ENCODE peak calls at places on chromosomes 2 and 18, in four cellular contexts. C is GM12878, W is SK-N-SH, B is A549. K is an unnamed sample.

GRCh38 chr18:38575023-38575422 is 1009.4 kb upstream of the CELF4 start:
- DNase-seq in C (no peak), W (no peak), B (no peak), K (no peak)

GRCh38 chr18:75162467-75162866 is 46.5 kb downstream of the PTGR3 start:
- DNase-seq in C (no peak), W (no peak), B (peak), K (peak)

GRCh38 chr2:85921659-85922058 is 32.9 kb upstream of the ST3GAL5 start:
- DNase-seq in C (no peak), W (no peak), B (no peak), K (no peak)

GRCh38 chr2:231590614-231591013 is 2.0 kb upstream of the TEX44 start:
- DNase-seq in C (no peak), W (no peak), B (no peak), K (no peak)

GRCh38 chr18:63470751-63471150 is 6.0 kb upstream of the SERPINB5 start:
- DNase-seq in C (no peak), W (no peak), B (no peak), K (no peak)

GRCh38 chr18:43525149-43525548 is 247.9 kb upstream of the SYT4 start:
- DNase-seq in C (no peak), W (peak), B (no peak), K (no peak)

GRCh38 chr18:24995056-24995455 is 356.9 kb downstream of the ZNF521 start:
- DNase-seq in C (no peak), W (no peak), B (no peak), K (peak)

GRCh38 chr2:223815884-223816570 is 21.4 kb downstream of the AP1S3 start:
- DNase-seq in C (no peak), W (no peak), B (no peak), K (no peak)

GRCh38 chr2:239644016-239644415 is 243.2 kb upstream of the HDAC4 start:
- DNase-seq in C (no peak), W (no peak), B (peak), K (no peak)

GRCh38 chr2:221716434-221717303 is 144.6 kb upstream of the EPHA4 start:
- DNase-seq in C (no peak), W (no peak), B (peak), K (peak)
- TF ChIP-seq RCOR1 in C (no peak), W (no peak), B (no peak), K (no peak)

DNA sequence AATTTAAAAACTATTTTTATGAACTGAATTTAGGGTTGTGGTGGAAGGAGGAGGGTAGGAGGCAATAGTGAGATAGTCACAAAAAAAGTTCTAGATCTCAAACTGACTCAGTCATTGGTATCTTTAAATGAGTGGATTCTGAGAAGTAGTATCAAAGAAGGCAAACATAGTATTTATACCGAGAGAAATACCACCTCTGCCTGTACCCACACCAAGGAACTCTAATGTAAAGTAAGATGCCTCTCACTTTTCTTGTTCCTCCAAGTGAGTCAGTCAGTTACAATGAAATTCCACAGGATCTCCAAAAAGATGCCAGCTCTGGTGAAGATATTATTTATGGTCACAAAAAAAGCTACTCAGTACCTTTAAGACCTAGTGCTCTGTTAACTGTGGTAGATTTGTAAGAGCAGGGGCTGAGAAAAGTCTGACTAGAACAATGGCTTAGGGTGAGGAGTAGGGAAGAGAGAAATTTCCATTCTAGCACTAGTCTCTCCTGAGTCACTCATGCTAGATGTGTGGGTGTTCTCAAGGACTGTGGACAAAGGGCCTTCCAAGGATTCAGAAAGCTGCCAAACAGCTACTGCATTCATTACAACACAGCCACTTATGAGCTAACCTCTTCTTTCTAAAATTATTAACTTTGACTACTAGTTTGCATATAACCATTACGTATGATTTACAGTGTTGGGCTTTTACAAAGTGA is 36.3 kb downstream of the YWHAQ start:
- DNase-seq in C (no peak), W (no peak), B (peak), K (peak)
- H3K4me3 ChIP-seq in C (no peak), W (no peak), B (no peak), K (no peak)

GRCh38 chr2:37283207-37283606 is 41.4 kb downstream of the PRKD3 start:
- DNase-seq in C (no peak), W (no peak), B (no peak), K (peak)
- TF ChIP-seq RCOR1 in C (no peak), W (no peak), B (no peak), K (no peak)

DNA sequence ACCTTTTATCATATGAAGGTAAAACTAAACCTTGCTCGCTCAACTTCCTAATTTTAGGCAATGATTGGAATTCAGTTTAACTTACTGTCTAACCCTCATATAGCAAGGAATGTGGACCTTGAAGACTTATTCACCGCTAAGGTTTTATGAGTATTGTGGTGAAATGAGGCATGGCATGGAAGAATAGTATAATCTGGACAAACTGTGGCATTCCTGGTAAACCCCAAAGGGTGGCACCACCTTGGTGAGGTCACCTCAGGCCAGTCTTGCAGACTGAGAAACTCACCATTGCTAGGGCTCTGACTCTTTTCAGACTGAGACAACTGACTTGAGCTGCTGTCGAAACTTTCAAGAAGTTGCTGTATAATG is 51.1 kb upstream of the EHBP1 start:
- DNase-seq in C (no peak), W (no peak), B (peak), K (no peak)
- H3K4me3 ChIP-seq in C (no peak), W (no peak), B (no peak), K (no peak)

GRCh38 chr18:26440644-26441043 is 107.7 kb downstream of the KCTD1 start:
- DNase-seq in C (no peak), W (no peak), B (no peak), K (no peak)

GRCh38 chr18:26439537-26439936 is 108.8 kb downstream of the KCTD1 start:
- DNase-seq in C (no peak), W (no peak), B (no peak), K (no peak)

GRCh38 chr18:26436176-26437031 is 111.9 kb downstream of the KCTD1 start:
- DNase-seq in C (no peak), W (no peak), B (peak), K (peak)

GRCh38 chr18:26442139-26442538 is 106.2 kb downstream of the KCTD1 start:
- DNase-seq in C (no peak), W (no peak), B (no peak), K (no peak)

DNA sequence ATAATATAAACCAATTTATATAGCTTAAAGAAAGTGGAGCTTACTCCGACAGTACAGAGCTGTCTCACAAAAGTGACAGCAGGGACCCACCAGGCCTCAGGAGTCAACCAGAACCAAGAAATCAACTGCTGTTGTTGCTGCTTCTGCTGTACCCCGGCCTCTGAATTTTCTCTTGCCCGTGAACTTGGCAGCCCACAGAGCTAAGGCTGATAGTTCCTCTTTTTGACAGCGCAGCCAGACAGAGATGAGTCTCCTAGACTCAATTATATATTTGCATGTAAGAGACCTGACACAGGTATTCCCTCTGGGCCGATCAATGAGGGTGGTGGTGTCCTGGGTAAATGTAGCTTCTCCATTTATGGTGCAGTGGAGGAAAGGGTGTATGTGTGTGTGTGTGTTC is 109.4 kb downstream of the KCTD1 start:
- DNase-seq in C (no peak), W (no peak), B (no peak), K (no peak)
- TF ChIP-seq RCOR1 in C (no peak), W (no peak), B (no peak), K (no peak)

DNA sequence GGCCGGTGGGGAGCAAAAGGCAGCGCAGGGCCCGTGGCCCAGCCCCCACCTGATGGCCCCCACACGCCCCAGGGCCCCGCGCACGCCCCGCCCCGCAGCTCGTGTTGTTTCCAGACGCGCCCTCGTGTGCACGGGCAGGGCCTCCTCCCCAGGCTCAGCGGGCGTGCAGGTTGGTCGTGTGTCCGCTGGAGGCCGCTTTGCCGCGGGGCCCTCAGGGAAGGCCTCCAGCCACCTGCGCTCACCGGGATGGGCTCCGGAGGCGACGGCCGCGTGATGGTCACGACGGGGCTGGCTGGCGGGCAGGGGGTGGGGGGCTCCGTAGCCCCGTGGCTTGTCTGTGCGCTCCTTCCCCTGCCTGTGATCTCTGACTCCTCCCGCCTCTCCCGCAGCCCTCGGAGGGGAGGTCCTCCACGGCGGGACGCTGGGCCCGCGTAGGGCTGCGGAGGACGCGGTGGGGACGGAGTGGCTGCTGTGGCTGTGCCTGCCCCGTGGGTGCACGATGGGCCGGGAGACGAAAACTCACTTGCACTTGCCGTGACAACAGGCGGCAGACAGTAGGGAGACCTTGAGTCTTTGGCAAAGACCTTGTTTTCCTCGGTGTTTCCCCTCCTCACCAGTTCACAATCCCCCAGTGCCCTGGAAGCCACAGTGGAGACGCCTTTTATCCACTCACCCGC is 67.1 kb downstream of the RTP5 start:
- DNase-seq in C (no peak), W (no peak), B (no peak), K (no peak)
- H3K4me3 ChIP-seq in C (no peak), W (no peak), B (no peak), K (no peak)

DNA sequence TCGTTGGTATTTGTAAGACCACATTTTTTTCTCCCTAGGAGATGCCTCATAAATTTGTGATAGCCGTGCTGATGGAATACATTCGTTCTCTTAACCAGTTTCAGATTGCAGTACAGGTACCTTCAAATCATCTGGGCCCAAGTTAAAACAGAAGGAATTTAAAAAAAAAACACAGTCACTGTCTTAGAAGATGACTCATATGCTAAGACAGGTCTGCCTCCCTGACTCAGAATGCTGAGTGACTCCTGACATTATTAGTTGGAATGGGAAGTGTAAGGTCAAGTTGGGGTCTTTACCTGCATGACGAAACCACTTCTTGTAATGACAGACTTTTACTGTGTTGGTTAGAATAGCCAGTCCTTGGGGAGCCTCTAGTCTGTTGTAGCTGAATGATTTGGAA is 26.3 kb downstream of the RMC1 start:
- DNase-seq in C (no peak), W (no peak), B (peak), K (peak)
- TF ChIP-seq RCOR1 in C (no peak), W (no peak), B (no peak), K (no peak)

GRCh38 chr2:27303093-27304025 is 4.9 kb downstream of the UCN start:
- DNase-seq in C (no peak), W (peak), B (peak), K (peak)
- H3K4me3 ChIP-seq in C (peak), W (no peak), B (peak), K (no peak)